ENCODE peak calls at places on chromosome X, in eight cellular contexts. R, W, S, N, D, U, Q and J are unnamed samples.
A peak's percentile ranks its signal among the peaks of the same experiment; 100 is the strongest.

GRCh38 chrX:68238568-68238967 is 194.7 kb downstream of the OPHN1 start:
- DNase-seq in N (no peak), S (peak; percentile 28), U (no peak), R (no peak), D (no peak), Q (no peak), W (no peak), J (no peak)

GRCh38 chrX:114152130-114152529 is 431.8 kb upstream of the HTR2C start:
- DNase-seq in W (no peak), D (no peak), S (no peak), R (peak; percentile 10), N (no peak), U (peak; percentile 17), Q (no peak), J (no peak)

GRCh38 chrX:26254436-26254835 is 38.5 kb downstream of the MAGEB5 start:
- DNase-seq in S (no peak), Q (no peak), W (no peak), R (no peak), D (no peak), U (no peak), N (no peak), J (no peak)

GRCh38 chrX:103253608-103254007 is 1.3 kb downstream of the TCEAL8 start:
- DNase-seq in N (no peak), R (no peak), Q (no peak), S (no peak), U (no peak), D (no peak), W (no peak), J (no peak)

GRCh38 chrX:53486285-53486684 is 52.1 kb upstream of the HSD17B10 start:
- DNase-seq in S (no peak), Q (no peak), R (no peak), W (no peak), U (no peak), N (no peak), D (no peak), J (no peak)

GRCh38 chrX:34585561-34585960 is 71.5 kb downstream of the TMEM47 start:
- DNase-seq in N (no peak), U (no peak), S (no peak), Q (no peak), D (no peak), R (no peak), W (no peak), J (no peak)

GRCh38 chrX:116009871-116010710 is 160.5 kb upstream of the AGTR2 start:
- DNase-seq in W (no peak), N (no peak), U (peak; percentile 1), Q (no peak), S (no peak), D (no peak), R (no peak), J (no peak)

GRCh38 chrX:47518105-47518504 is 35.1 kb upstream of the ZNF41 start:
- DNase-seq in Q (no peak), W (no peak), R (no peak), S (no peak), D (no peak), N (no peak), U (peak; percentile 18), J (no peak)

GRCh38 chrX:118974908-118975671 is 672 bp downstream of the LONRF3 start:
- DNase-seq in S (peak; percentile 10), U (peak; percentile 27), D (peak; percentile 73), R (no peak), Q (peak; percentile 52), W (peak; percentile 45), N (no peak), J (peak; percentile 68)

GRCh38 chrX:82219129-82219528 is 1017.2 kb downstream of the SH3BGRL start:
- DNase-seq in U (no peak), Q (no peak), D (no peak), W (no peak), N (no peak), S (no peak), R (no peak), J (no peak)

GRCh38 chrX:15929231-15929630 is 74.6 kb upstream of the AP1S2 start:
- DNase-seq in D (no peak), Q (no peak), S (no peak), U (no peak), N (no peak), R (no peak), W (no peak), J (no peak)

GRCh38 chrX:47351706-47352105 is 18.7 kb upstream of the ZNF157 start:
- DNase-seq in Q (no peak), W (no peak), D (no peak), S (no peak), U (no peak), R (no peak), N (no peak), J (no peak)

GRCh38 chrX:65407157-65407626 is 127.4 kb downstream of the LAS1L start:
- DNase-seq in N (no peak), W (no peak), D (peak; percentile 43), S (no peak), Q (no peak), U (no peak), R (no peak), J (no peak)

GRCh38 chrX:149398027-149398426 is 107.1 kb downstream of the IDS start:
- DNase-seq in W (no peak), N (no peak), Q (no peak), U (no peak), S (no peak), D (no peak), R (no peak), J (no peak)

DNA sequence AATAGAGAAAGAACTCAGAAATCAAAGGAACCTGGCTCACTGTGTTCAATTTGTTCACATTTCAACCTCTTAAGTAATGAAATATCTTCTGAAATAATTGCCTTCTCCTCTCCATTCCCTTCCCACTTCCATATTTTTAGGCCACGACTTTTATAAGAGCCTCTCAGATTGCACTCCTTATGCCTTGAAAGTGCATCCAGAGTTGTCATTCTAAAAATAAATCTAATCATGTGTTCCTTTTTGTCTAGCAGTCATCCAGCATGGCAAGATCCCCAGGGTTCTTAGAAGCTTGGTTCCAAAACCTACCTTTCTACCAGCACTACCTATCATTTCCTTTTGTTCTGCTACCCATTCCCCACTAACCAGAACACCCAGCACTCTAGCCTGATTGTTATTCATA is 42.4 kb upstream of the RPA4 start:
- DNase-seq in U (no peak), N (no peak), Q (no peak), R (no peak), W (no peak), D (no peak), S (no peak), J (no peak)
- H3K27ac ChIP-seq in U (no peak overlapping the region), N (no peak overlapping the region), Q (no peak overlapping the region), R (no peak overlapping the region), W (no peak overlapping the region), D (no peak overlapping the region), S (no peak overlapping the region), J (no peak overlapping the region)

GRCh38 chrX:133745361-133745760 is 240.0 kb downstream of the GPC3 start:
- DNase-seq in D (no peak), W (no peak), S (no peak), N (no peak), U (no peak), Q (no peak), R (no peak), J (no peak)
- H3K27ac ChIP-seq in D (no peak overlapping the region), W (no peak overlapping the region), S (no peak overlapping the region), N (no peak overlapping the region), U (no peak overlapping the region), Q (no peak overlapping the region), R (no peak overlapping the region), J (no peak overlapping the region)

DNA sequence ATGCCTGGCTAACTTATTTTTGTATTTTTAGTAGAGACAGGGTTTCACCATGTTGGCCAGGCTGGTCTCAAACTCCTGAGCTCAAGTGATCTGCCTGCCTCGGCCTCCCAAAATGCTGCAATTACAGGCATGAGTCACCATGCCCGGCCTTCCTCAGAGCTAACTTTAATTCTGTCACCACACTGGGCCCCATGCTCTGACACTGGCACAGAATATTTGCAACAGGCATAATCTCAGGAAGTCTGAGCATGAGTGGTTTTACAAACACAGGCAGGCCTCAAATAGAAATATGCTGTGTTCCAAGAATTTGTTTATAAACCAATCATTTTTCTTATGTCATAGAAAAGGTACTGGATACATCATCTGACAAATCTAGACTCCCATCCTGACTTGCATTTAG is 32.7 kb upstream of the FAM9C start:
- DNase-seq in R (no peak), U (no peak), W (no peak), D (no peak), Q (peak; percentile 25), N (peak; percentile 32), S (no peak), J (no peak)
- H3K27ac ChIP-seq in R (no peak overlapping the region), U (no peak overlapping the region), W (no peak overlapping the region), D (peak overlapping the region; percentile 71), Q (no peak overlapping the region), N (peak overlapping the region; percentile 22), S (no peak overlapping the region), J (peak overlapping the region; percentile 81)

GRCh38 chrX:9352683-9353430 is 112.0 kb upstream of the TBL1X start:
- DNase-seq in Q (peak; percentile 47), N (peak; percentile 34), R (no peak), U (peak; percentile 4), D (no peak), S (no peak), W (peak; percentile 33), J (peak; percentile 49)
- H3K27ac ChIP-seq in Q (peak overlapping the region; percentile 10), N (no peak overlapping the region), R (no peak overlapping the region), U (no peak overlapping the region), D (peak overlapping the region; percentile 40), S (no peak overlapping the region), W (no peak overlapping the region), J (peak overlapping the region; percentile 10)

DNA sequence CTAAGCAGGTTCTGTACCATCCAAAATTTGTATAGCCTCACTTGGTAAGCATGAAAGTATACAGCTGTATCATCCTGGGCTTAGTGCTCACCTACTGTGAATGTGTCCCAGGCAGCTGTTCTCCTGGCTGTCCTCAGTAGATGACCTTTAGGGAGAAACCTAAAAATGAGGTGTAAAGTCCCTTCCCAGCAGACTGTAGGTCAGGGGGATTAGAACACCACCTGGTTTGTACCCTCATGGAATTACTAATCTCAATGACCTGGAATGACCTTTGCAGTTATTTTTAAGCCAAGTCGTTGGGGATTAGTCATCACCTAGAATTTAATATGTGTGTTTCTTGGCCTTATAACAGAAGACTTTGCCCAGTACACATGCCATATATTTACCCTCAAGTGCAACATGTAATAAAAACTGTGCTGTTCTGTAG is 39.1 kb upstream of the MBTPS2 start:
- DNase-seq in N (no peak), U (no peak), Q (no peak), D (no peak), W (no peak), R (no peak), S (no peak), J (no peak)
- H3K27ac ChIP-seq in N (no peak overlapping the region), U (no peak overlapping the region), Q (no peak overlapping the region), D (no peak overlapping the region), W (peak overlapping the region; percentile 3), R (no peak overlapping the region), S (no peak overlapping the region), J (no peak overlapping the region)

GRCh38 chrX:24054182-24055042 is at the start of gene EIF2S3:
- DNase-seq in U (peak; percentile 91), N (peak; percentile 94), D (peak; percentile 87), Q (peak; percentile 93), R (peak; percentile 77), W (peak; percentile 92), S (peak; percentile 92), J (peak; percentile 89)

DNA sequence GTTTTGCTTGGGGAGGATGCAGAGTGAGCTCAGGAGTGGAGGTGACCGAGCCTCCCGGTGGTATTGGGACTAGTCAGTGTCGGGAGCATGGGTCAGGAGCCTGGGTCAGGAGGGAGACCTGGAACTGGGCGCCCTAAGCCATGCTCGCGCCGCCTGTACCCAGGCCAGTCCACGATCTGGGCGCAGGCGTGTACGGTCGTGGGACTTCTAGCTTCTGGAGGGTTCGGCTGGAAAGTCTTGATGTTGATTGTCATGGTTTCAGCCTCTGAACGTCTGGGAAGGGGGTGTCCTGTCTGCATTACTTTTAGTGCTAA is 244 bp downstream of the EIF2S3 start:
- DNase-seq in Q (no peak), D (no peak), U (no peak), S (no peak), W (no peak), R (no peak), N (no peak), J (no peak)
- H3K27ac ChIP-seq in Q (peak overlapping the region; percentile 87), D (peak overlapping the region; percentile 81), U (no peak overlapping the region), S (no peak overlapping the region), W (peak overlapping the region; percentile 89), R (no peak overlapping the region), N (no peak overlapping the region), J (peak overlapping the region; percentile 89)